ENCODE peak calls at places on chromosomes 4 and X, in ten cellular contexts. B is GM12865; R is MV-4-11; A is astrocyte of the spinal cord; C is mesenchymal stem cell; E is NCI-H1105; G is iPS-NIHi11; O is aorta; F is stimulated activated CD4-positive, alpha-beta T cell treated with anti-CD3 and anti-CD28 coated beads, Interleukin-2, amount 100 ng/mL, for 48 hours; S is hippocampal formation. M is an unnamed sample.

GRCh38 chr4:113686950-113687718 is 74.4 kb downstream of the CAMK2D start:
- DNase-seq in B (peak; percentile 33), R (peak; percentile 60), A (peak; percentile 78), C (no peak), E (no peak), G (no peak), O (no peak), F (no peak), S (no peak), M (no peak)

GRCh38 chr4:163344147-163345050 is 707 bp downstream of the NPY5R start:
- DNase-seq in B (no peak), R (no peak), A (peak; percentile 10), C (peak; percentile 23), E (peak; percentile 0), G (peak; percentile 54), O (peak; percentile 55), F (no peak), S (no peak), M (no peak)

GRCh38 chr4:122707503-122707902 is 25.0 kb upstream of the BBS12 start:
- DNase-seq in B (no peak), R (no peak), A (no peak), C (no peak), E (no peak), G (no peak), O (no peak), F (no peak), S (no peak), M (no peak)

GRCh38 chrX:27966955-27967354 is 14.3 kb downstream of the DCAF8L1 start:
- DNase-seq in B (no peak), R (peak; percentile 41), A (peak; percentile 51), C (peak; percentile 28), E (no peak), G (no peak), O (no peak), F (no peak), S (no peak), M (no peak)

GRCh38 chrX:15221321-15221720 is 48.6 kb downstream of the ASB9 start:
- DNase-seq in B (no peak), R (no peak), A (no peak), C (no peak), E (no peak), G (no peak), O (no peak), F (no peak), S (no peak), M (no peak)

GRCh38 chr4:43296946-43297528 is 404.5 kb downstream of the GRXCR1 start:
- DNase-seq in B (no peak), R (no peak), A (no peak), C (no peak), E (no peak), G (no peak), O (no peak), F (no peak), S (no peak), M (no peak)

GRCh38 chr4:24594887-24595286 is 10.5 kb upstream of the DHX15 start:
- DNase-seq in B (no peak), R (no peak), A (peak; percentile 78), C (no peak), E (no peak), G (no peak), O (no peak), F (no peak), S (no peak), M (no peak)

GRCh38 chr4:47315346-47315745 is 148.2 kb downstream of the COMMD8 start:
- DNase-seq in B (peak; percentile 15), R (no peak), A (peak; percentile 78), C (peak; percentile 23), E (no peak), G (no peak), O (no peak), F (no peak), S (no peak), M (no peak)

GRCh38 chr4:139222215-139222614 is 45.2 kb upstream of the ELF2 start:
- DNase-seq in B (no peak), R (no peak), A (no peak), C (no peak), E (no peak), G (no peak), O (no peak), F (no peak), S (no peak), M (no peak)

GRCh38 chr4:15344041-15344440 is 83.8 kb upstream of the C1QTNF7 start:
- DNase-seq in B (no peak), R (no peak), A (peak; percentile 52), C (peak; percentile 94), E (no peak), G (no peak), O (no peak), F (no peak), S (no peak), M (no peak)

GRCh38 chr4:58776627-58777026 is 1666.4 kb upstream of the IGFBP7 start:
- DNase-seq in B (no peak), R (no peak), A (peak; percentile 55), C (peak; percentile 80), E (no peak), G (no peak), O (no peak), F (no peak), S (no peak), M (no peak)

GRCh38 chr4:184148871-184149637 is 68.6 kb downstream of the ENPP6 start:
- DNase-seq in B (no peak), R (peak; percentile 39), A (no peak), C (peak; percentile 67), E (no peak), G (no peak), O (no peak), F (no peak), S (no peak), M (no peak)

GRCh38 chrX:11395859-11396258 is 102.6 kb downstream of the AMELX start:
- DNase-seq in B (no peak), R (no peak), A (no peak), C (no peak), E (no peak), G (no peak), O (no peak), F (no peak), S (no peak), M (no peak)

GRCh38 chr4:55216871-55217635 is 91.7 kb upstream of the KDR start:
- DNase-seq in B (no peak), R (peak; percentile 30), A (no peak), C (peak; percentile 11), E (no peak), G (no peak), O (no peak), F (no peak), S (no peak), M (no peak)

GRCh38 chrX:45385767-45386166 is 185.1 kb upstream of the DIPK2B start:
- DNase-seq in B (no peak), R (no peak), A (peak; percentile 4), C (no peak), E (no peak), G (no peak), O (no peak), F (no peak), S (no peak), M (no peak)

GRCh38 chrX:107894038-107894437 is 68.4 kb downstream of the MID2 start:
- DNase-seq in B (peak; percentile 47), R (peak; percentile 10), A (peak; percentile 47), C (peak; percentile 44), E (peak; percentile 45), G (peak; percentile 42), O (no peak), F (peak; percentile 27), S (no peak), M (peak; percentile 5)

GRCh38 chrX:9498236-9498635 is 33.4 kb downstream of the TBL1X start:
- DNase-seq in B (no peak), R (no peak), A (no peak), C (peak; percentile 45), E (no peak), G (no peak), O (no peak), F (no peak), S (no peak), M (no peak)

GRCh38 chr4:88911246-88912212 is 145.5 kb downstream of the FAM13A start:
- DNase-seq in B (no peak), R (no peak), A (no peak), C (no peak), E (no peak), G (no peak), O (no peak), F (no peak), S (no peak), M (no peak)

GRCh38 chrX:111039606-111040005 is 56.4 kb upstream of the PAK3 start:
- DNase-seq in B (no peak), R (no peak), A (peak; percentile 1), C (no peak), E (no peak), G (no peak), O (no peak), F (no peak), S (no peak), M (no peak)

GRCh38 chrX:149830192-149830873 is 48.6 kb downstream of the MAGEA9 start:
- DNase-seq in B (peak; percentile 20), R (no peak), A (peak; percentile 55), C (peak; percentile 47), E (no peak), G (no peak), O (no peak), F (no peak), S (peak; percentile 1), M (no peak)

GRCh38 chr4:73080789-73081188 is 11.3 kb upstream of the COX18 start:
- DNase-seq in B (no peak), R (no peak), A (no peak), C (no peak), E (no peak), G (no peak), O (no peak), F (no peak), S (no peak), M (no peak)

M was measured in GM12892.